ENCODE peak calls at places on chromosomes 11 and 22, in eight cellular contexts. One of them, this sample, is unnamed.

GRCh38 chr11:102940714-102941588 is 14.6 kb downstream of the MMP13 start:
- DNase-seq in pancreas: no peak
- DNase-seq in neural crest cell: peak
- DNase-seq in activated naive CD8-positive, alpha-beta T cell treated with anti-CD3 and anti-CD28 coated beads, Interleukin-2, amount 50 U/mL, for 24 hours: peak
- DNase-seq in naive thymus-derived CD8-positive, alpha-beta T cell: peak
- DNase-seq in HAP-1: peak
- DNase-seq in T-helper 1 cell: peak
- DNase-seq in sciatic nerve: no peak
- DNase-seq in this sample: peak

GRCh38 chr11:12585861-12586260 is 88.4 kb upstream of the TEAD1 start:
- DNase-seq in neural crest cell: no peak
- DNase-seq in sciatic nerve: no peak
- DNase-seq in T-helper 1 cell: no peak
- DNase-seq in pancreas: no peak
- DNase-seq in naive thymus-derived CD8-positive, alpha-beta T cell: no peak
- DNase-seq in activated naive CD8-positive, alpha-beta T cell treated with anti-CD3 and anti-CD28 coated beads, Interleukin-2, amount 50 U/mL, for 24 hours: no peak
- DNase-seq in HAP-1: no peak
- DNase-seq in this sample: no peak

GRCh38 chr11:126727381-126727780 is 273.2 kb downstream of the KIRREL3 start:
- DNase-seq in neural crest cell: no peak
- DNase-seq in sciatic nerve: no peak
- DNase-seq in pancreas: no peak
- DNase-seq in naive thymus-derived CD8-positive, alpha-beta T cell: no peak
- DNase-seq in HAP-1: no peak
- DNase-seq in activated naive CD8-positive, alpha-beta T cell treated with anti-CD3 and anti-CD28 coated beads, Interleukin-2, amount 50 U/mL, for 24 hours: no peak
- DNase-seq in T-helper 1 cell: no peak
- DNase-seq in this sample: no peak

GRCh38 chr22:20174785-20175596 is 24.1 kb upstream of the CCDC188 start:
- DNase-seq in neural crest cell: no peak
- DNase-seq in naive thymus-derived CD8-positive, alpha-beta T cell: no peak
- DNase-seq in sciatic nerve: no peak
- DNase-seq in activated naive CD8-positive, alpha-beta T cell treated with anti-CD3 and anti-CD28 coated beads, Interleukin-2, amount 50 U/mL, for 24 hours: no peak
- DNase-seq in HAP-1: no peak
- DNase-seq in pancreas: no peak
- DNase-seq in T-helper 1 cell: no peak
- DNase-seq in this sample: no peak

GRCh38 chr11:3105791-3106735 is 48.8 kb upstream of the CARS1 start:
- DNase-seq in sciatic nerve: peak
- DNase-seq in T-helper 1 cell: no peak
- DNase-seq in HAP-1: peak
- DNase-seq in naive thymus-derived CD8-positive, alpha-beta T cell: no peak
- DNase-seq in pancreas: peak
- DNase-seq in neural crest cell: no peak
- DNase-seq in activated naive CD8-positive, alpha-beta T cell treated with anti-CD3 and anti-CD28 coated beads, Interleukin-2, amount 50 U/mL, for 24 hours: no peak
- DNase-seq in this sample: no peak

GRCh38 chr11:78684377-78684776 is 109.7 kb upstream of the NARS2 start:
- DNase-seq in T-helper 1 cell: no peak
- DNase-seq in pancreas: no peak
- DNase-seq in sciatic nerve: no peak
- DNase-seq in neural crest cell: no peak
- DNase-seq in activated naive CD8-positive, alpha-beta T cell treated with anti-CD3 and anti-CD28 coated beads, Interleukin-2, amount 50 U/mL, for 24 hours: no peak
- DNase-seq in HAP-1: no peak
- DNase-seq in naive thymus-derived CD8-positive, alpha-beta T cell: no peak
- DNase-seq in this sample: no peak

GRCh38 chr22:19055801-19056200 is 66.4 kb downstream of the DGCR2 start:
- DNase-seq in T-helper 1 cell: no peak
- DNase-seq in sciatic nerve: peak
- DNase-seq in pancreas: no peak
- DNase-seq in neural crest cell: no peak
- DNase-seq in activated naive CD8-positive, alpha-beta T cell treated with anti-CD3 and anti-CD28 coated beads, Interleukin-2, amount 50 U/mL, for 24 hours: no peak
- DNase-seq in HAP-1: no peak
- DNase-seq in naive thymus-derived CD8-positive, alpha-beta T cell: no peak
- DNase-seq in this sample: no peak

GRCh38 chr11:99766816-99767215 is 746.1 kb downstream of the CNTN5 start:
- DNase-seq in neural crest cell: no peak
- DNase-seq in activated naive CD8-positive, alpha-beta T cell treated with anti-CD3 and anti-CD28 coated beads, Interleukin-2, amount 50 U/mL, for 24 hours: no peak
- DNase-seq in HAP-1: no peak
- DNase-seq in pancreas: no peak
- DNase-seq in T-helper 1 cell: no peak
- DNase-seq in sciatic nerve: no peak
- DNase-seq in naive thymus-derived CD8-positive, alpha-beta T cell: no peak
- DNase-seq in this sample: no peak

GRCh38 chr11:94149435-94149834 is 20.8 kb downstream of the PANX1 start:
- DNase-seq in pancreas: no peak
- DNase-seq in activated naive CD8-positive, alpha-beta T cell treated with anti-CD3 and anti-CD28 coated beads, Interleukin-2, amount 50 U/mL, for 24 hours: no peak
- DNase-seq in sciatic nerve: no peak
- DNase-seq in neural crest cell: no peak
- DNase-seq in HAP-1: no peak
- DNase-seq in T-helper 1 cell: no peak
- DNase-seq in naive thymus-derived CD8-positive, alpha-beta T cell: no peak
- DNase-seq in this sample: no peak

GRCh38 chr22:31079095-31079642 is 1.9 kb upstream of the SMTN start:
- DNase-seq in neural crest cell: no peak
- DNase-seq in T-helper 1 cell: no peak
- DNase-seq in activated naive CD8-positive, alpha-beta T cell treated with anti-CD3 and anti-CD28 coated beads, Interleukin-2, amount 50 U/mL, for 24 hours: no peak
- DNase-seq in sciatic nerve: no peak
- DNase-seq in HAP-1: no peak
- DNase-seq in naive thymus-derived CD8-positive, alpha-beta T cell: no peak
- DNase-seq in pancreas: no peak
- DNase-seq in this sample: no peak

GRCh38 chr22:49042877-49043859 is 784.5 kb downstream of the BRD1 start:
- DNase-seq in neural crest cell: no peak
- DNase-seq in sciatic nerve: peak
- DNase-seq in naive thymus-derived CD8-positive, alpha-beta T cell: no peak
- DNase-seq in activated naive CD8-positive, alpha-beta T cell treated with anti-CD3 and anti-CD28 coated beads, Interleukin-2, amount 50 U/mL, for 24 hours: no peak
- DNase-seq in pancreas: peak
- DNase-seq in HAP-1: no peak
- DNase-seq in T-helper 1 cell: no peak
- DNase-seq in this sample: no peak

GRCh38 chr11:115930886-115931537 is 426.8 kb upstream of the CADM1 start:
- DNase-seq in HAP-1: no peak
- DNase-seq in naive thymus-derived CD8-positive, alpha-beta T cell: no peak
- DNase-seq in T-helper 1 cell: no peak
- DNase-seq in neural crest cell: no peak
- DNase-seq in activated naive CD8-positive, alpha-beta T cell treated with anti-CD3 and anti-CD28 coated beads, Interleukin-2, amount 50 U/mL, for 24 hours: no peak
- DNase-seq in pancreas: no peak
- DNase-seq in sciatic nerve: no peak
- DNase-seq in this sample: no peak

GRCh38 chr11:115418081-115418480 is 86.1 kb downstream of the CADM1 start:
- DNase-seq in T-helper 1 cell: no peak
- DNase-seq in pancreas: no peak
- DNase-seq in sciatic nerve: no peak
- DNase-seq in neural crest cell: no peak
- DNase-seq in activated naive CD8-positive, alpha-beta T cell treated with anti-CD3 and anti-CD28 coated beads, Interleukin-2, amount 50 U/mL, for 24 hours: no peak
- DNase-seq in naive thymus-derived CD8-positive, alpha-beta T cell: no peak
- DNase-seq in HAP-1: no peak
- DNase-seq in this sample: no peak